ENCODE peak calls at places on chromosomes 12 and 14, in six cellular contexts. D is prostate gland; B is Kasumi-1; L is stimulated activated naive B cell treated with anti-CD40 and anti-IgM and Interleukin-4, amounts not matched to agents 10 μg/mL and 1 μg/mL and 100 μg/mL, for 72 hours; N is cardiac muscle cell; P is progenitor cell of endocrine pancreas. U is an unnamed sample.

GRCh38 chr12:58750484-58750883 is 169.8 kb downstream of the LRIG3 start:
- DNase-seq in D (no peak), B (no peak), L (no peak), N (no peak), P (no peak), U (no peak)

GRCh38 chr12:42936991-42937390 is 347.4 kb upstream of the PRICKLE1 start:
- DNase-seq in D (no peak), B (peak; percentile 47), L (no peak), N (no peak), P (no peak), U (no peak)

GRCh38 chr14:88706425-88706824 is 86.3 kb downstream of the EML5 start:
- DNase-seq in D (no peak), B (no peak), L (no peak), N (no peak), P (no peak), U (no peak)

GRCh38 chr14:86652512-86652911 is 1122.6 kb downstream of the FLRT2 start:
- DNase-seq in D (no peak), B (no peak), L (no peak), N (no peak), P (no peak), U (no peak)

GRCh38 chr12:113186033-113186365 is 478 bp downstream of the RITA1 start:
- DNase-seq in D (no peak), B (no peak), L (no peak), N (no peak), P (no peak), U (no peak)

GRCh38 chr12:54039417-54040147 is 6.7 kb downstream of the HOXC5 start:
- DNase-seq in D (no peak), B (no peak), L (no peak), N (no peak), P (no peak), U (no peak)

GRCh38 chr14:33742166-33742565 is 208.7 kb downstream of the EGLN3 start:
- DNase-seq in D (no peak), B (no peak), L (no peak), N (no peak), P (no peak), U (no peak)

GRCh38 chr12:3304436-3305135 is 186.4 kb upstream of the PRMT8 start:
- DNase-seq in D (no peak), B (no peak), L (no peak), N (no peak), P (no peak), U (peak; percentile 75)

GRCh38 chr14:86527312-86527711 is 997.4 kb downstream of the FLRT2 start:
- DNase-seq in D (no peak), B (no peak), L (no peak), N (no peak), P (no peak), U (no peak)

GRCh38 chr14:50400461-50400860 is 3.8 kb upstream of the CDKL1 start:
- DNase-seq in D (no peak), B (no peak), L (no peak), N (no peak), P (no peak), U (no peak)

GRCh38 chr14:56120091-56120632 is 2.0 kb downstream of the PELI2 start:
- DNase-seq in D (no peak), B (no peak), L (no peak), N (peak; percentile 28), P (no peak), U (peak; percentile 46)

GRCh38 chr12:122880155-122880605 is 15.7 kb downstream of the VPS37B start:
- DNase-seq in D (no peak), B (no peak), L (no peak), N (no peak), P (no peak), U (no peak)

GRCh38 chr12:10641735-10642500 is 28.5 kb upstream of the MAGOHB start:
- DNase-seq in D (no peak), B (no peak), L (no peak), N (no peak), P (no peak), U (peak; percentile 2)

GRCh38 chr12:32585680-32586079 is 93.4 kb upstream of the DNM1L start:
- DNase-seq in D (no peak), B (no peak), L (no peak), N (no peak), P (no peak), U (no peak)

GRCh38 chr12:100566887-100567637 is 6.4 kb upstream of the GAS2L3 start:
- DNase-seq in D (no peak), B (no peak), L (peak; percentile 61), N (no peak), P (no peak), U (no peak)

GRCh38 chr14:22979748-22980392 is 2.5 kb downstream of the AJUBA start:
- DNase-seq in D (no peak), B (no peak), L (no peak), N (no peak), P (no peak), U (no peak)

GRCh38 chr14:61661471-61661988 is 33.8 kb upstream of the HIF1A start:
- DNase-seq in D (no peak), B (no peak), L (no peak), N (no peak), P (no peak), U (no peak)

GRCh38 chr12:97960225-97960624 is 497.6 kb downstream of the RMST start:
- DNase-seq in D (no peak), B (no peak), L (no peak), N (no peak), P (no peak), U (no peak)

GRCh38 chr12:96308881-96309280 is 91.4 kb downstream of the CDK17 start:
- DNase-seq in D (no peak), B (no peak), L (no peak), N (no peak), P (no peak), U (no peak)

GRCh38 chr14:59601056-59601455 is 24.4 kb upstream of the CCDC175 start:
- DNase-seq in D (no peak), B (no peak), L (no peak), N (no peak), P (no peak), U (no peak)

GRCh38 chr12:57129311-57130288 is 1.3 kb downstream of the LRP1 start:
- DNase-seq in D (no peak), B (no peak), L (no peak), N (peak; percentile 30), P (peak; percentile 41), U (no peak)

GRCh38 chr12:102567031-102567985 is 86.9 kb upstream of the IGF1 start:
- DNase-seq in D (no peak), B (no peak), L (no peak), N (no peak), P (no peak), U (no peak)

GRCh38 chr12:92942905-92943304 is 13.8 kb upstream of the EEA1 start:
- DNase-seq in D (peak; percentile 27), B (peak; percentile 20), L (no peak), N (no peak), P (no peak), U (no peak)

GRCh38 chr12:62260733-62261683 is 804 bp downstream of the USP15 start:
- DNase-seq in D (peak; percentile 16), B (peak; percentile 99), L (peak; percentile 75), N (peak; percentile 68), P (no peak), U (peak; percentile 14)

GRCh38 chr14:73740921-73741326 is 26.7 kb upstream of the PNMA1 start:
- DNase-seq in D (peak; percentile 92), B (no peak), L (no peak), N (no peak), P (peak; percentile 58), U (peak; percentile 92)

GRCh38 chr12:107605293-107605692 is 80.3 kb upstream of the PWP1 start:
- DNase-seq in D (no peak), B (no peak), L (no peak), N (no peak), P (no peak), U (no peak)